ENCODE peak calls at places on chromosomes 7 and 10, in eight cellular contexts. One of them, this sample, is unnamed.

GRCh38 chr7:33089142-33089541 is 20.1 kb downstream of the RP9 start:
- DNase-seq in IMR-90: no peak
- DNase-seq in cardiac muscle cell: no peak
- DNase-seq in GM23338: no peak
- DNase-seq in CD8-positive, alpha-beta T cell: no peak
- DNase-seq in pancreas: no peak
- DNase-seq in endothelial cell of umbilical vein: no peak
- DNase-seq in HCT116: no peak
- DNase-seq in this sample: no peak

GRCh38 chr7:84981038-84981601 is 205.7 kb downstream of the SEMA3D start:
- DNase-seq in IMR-90: no peak
- DNase-seq in cardiac muscle cell: peak; percentile 3
- DNase-seq in GM23338: no peak
- DNase-seq in CD8-positive, alpha-beta T cell: no peak
- DNase-seq in pancreas: no peak
- DNase-seq in endothelial cell of umbilical vein: no peak
- DNase-seq in HCT116: no peak
- DNase-seq in this sample: peak; percentile 3

GRCh38 chr7:141704112-141704511 is 2.1 kb upstream of the DENND11 start:
- DNase-seq in IMR-90: no peak
- DNase-seq in cardiac muscle cell: no peak
- DNase-seq in GM23338: no peak
- DNase-seq in CD8-positive, alpha-beta T cell: no peak
- DNase-seq in pancreas: no peak
- DNase-seq in endothelial cell of umbilical vein: no peak
- DNase-seq in HCT116: no peak
- DNase-seq in this sample: no peak

GRCh38 chr7:155867734-155868400 is 55.6 kb upstream of the SHH start:
- DNase-seq in IMR-90: no peak
- DNase-seq in cardiac muscle cell: no peak
- DNase-seq in GM23338: no peak
- DNase-seq in CD8-positive, alpha-beta T cell: no peak
- DNase-seq in pancreas: no peak
- DNase-seq in endothelial cell of umbilical vein: no peak
- DNase-seq in HCT116: no peak
- DNase-seq in this sample: no peak

GRCh38 chr10:17673517-17674051 is 29.6 kb downstream of the STAM start:
- DNase-seq in IMR-90: peak; percentile 95
- DNase-seq in cardiac muscle cell: peak; percentile 80
- DNase-seq in GM23338: peak; percentile 85
- DNase-seq in CD8-positive, alpha-beta T cell: no peak
- DNase-seq in pancreas: no peak
- DNase-seq in endothelial cell of umbilical vein: no peak
- DNase-seq in HCT116: peak; percentile 73
- DNase-seq in this sample: peak; percentile 87

GRCh38 chr10:96585726-96586418 is 940 bp downstream of the TM9SF3 start:
- DNase-seq in IMR-90: peak; percentile 7
- DNase-seq in cardiac muscle cell: peak; percentile 14
- DNase-seq in GM23338: peak; percentile 18
- DNase-seq in CD8-positive, alpha-beta T cell: no peak
- DNase-seq in pancreas: no peak
- DNase-seq in endothelial cell of umbilical vein: peak; percentile 41
- DNase-seq in HCT116: no peak
- DNase-seq in this sample: peak; percentile 14

GRCh38 chr10:80204193-80204714 is 1.1 kb downstream of the ANXA11 start:
- DNase-seq in IMR-90: no peak
- DNase-seq in cardiac muscle cell: no peak
- DNase-seq in GM23338: peak; percentile 74
- DNase-seq in CD8-positive, alpha-beta T cell: no peak
- DNase-seq in pancreas: no peak
- DNase-seq in endothelial cell of umbilical vein: no peak
- DNase-seq in HCT116: no peak
- DNase-seq in this sample: peak; percentile 60

GRCh38 chr7:50697686-50698085 is 85.0 kb downstream of the GRB10 start:
- DNase-seq in IMR-90: no peak
- DNase-seq in cardiac muscle cell: no peak
- DNase-seq in GM23338: no peak
- DNase-seq in CD8-positive, alpha-beta T cell: no peak
- DNase-seq in pancreas: no peak
- DNase-seq in endothelial cell of umbilical vein: no peak
- DNase-seq in HCT116: no peak
- DNase-seq in this sample: no peak

GRCh38 chr7:135208417-135208793 is 2.9 kb downstream of the WDR91 start:
- DNase-seq in IMR-90: no peak
- DNase-seq in cardiac muscle cell: no peak
- DNase-seq in GM23338: no peak
- DNase-seq in CD8-positive, alpha-beta T cell: no peak
- DNase-seq in pancreas: no peak
- DNase-seq in endothelial cell of umbilical vein: no peak
- DNase-seq in HCT116: no peak
- DNase-seq in this sample: no peak

GRCh38 chr10:3990307-3990706 is 205.3 kb upstream of the KLF6 start:
- DNase-seq in IMR-90: no peak
- DNase-seq in cardiac muscle cell: no peak
- DNase-seq in GM23338: no peak
- DNase-seq in CD8-positive, alpha-beta T cell: no peak
- DNase-seq in pancreas: no peak
- DNase-seq in endothelial cell of umbilical vein: no peak
- DNase-seq in HCT116: no peak
- DNase-seq in this sample: no peak

GRCh38 chr10:49679480-49679893 is at the start of gene C10orf53:
- DNase-seq in IMR-90: peak; percentile 16
- DNase-seq in cardiac muscle cell: peak; percentile 85
- DNase-seq in GM23338: peak; percentile 90
- DNase-seq in CD8-positive, alpha-beta T cell: no peak
- DNase-seq in pancreas: no peak
- DNase-seq in endothelial cell of umbilical vein: peak; percentile 32
- DNase-seq in HCT116: no peak
- DNase-seq in this sample: peak; percentile 43

GRCh38 chr7:150875791-150876190 is 23.5 kb downstream of the AOC1 start:
- DNase-seq in IMR-90: no peak
- DNase-seq in cardiac muscle cell: no peak
- DNase-seq in GM23338: no peak
- DNase-seq in CD8-positive, alpha-beta T cell: no peak
- DNase-seq in pancreas: no peak
- DNase-seq in endothelial cell of umbilical vein: no peak
- DNase-seq in HCT116: peak; percentile 16
- DNase-seq in this sample: peak; percentile 8

GRCh38 chr10:76786673-76787072 is 850.9 kb downstream of the KCNMA1 start:
- DNase-seq in IMR-90: no peak
- DNase-seq in cardiac muscle cell: no peak
- DNase-seq in GM23338: no peak
- DNase-seq in CD8-positive, alpha-beta T cell: no peak
- DNase-seq in pancreas: no peak
- DNase-seq in endothelial cell of umbilical vein: no peak
- DNase-seq in HCT116: no peak
- DNase-seq in this sample: no peak

GRCh38 chr7:88005191-88005590 is 71.1 kb downstream of the ADAM22 start:
- DNase-seq in IMR-90: no peak
- DNase-seq in cardiac muscle cell: no peak
- DNase-seq in GM23338: no peak
- DNase-seq in CD8-positive, alpha-beta T cell: no peak
- DNase-seq in pancreas: no peak
- DNase-seq in endothelial cell of umbilical vein: no peak
- DNase-seq in HCT116: no peak
- DNase-seq in this sample: no peak

GRCh38 chr7:109479388-109479787 is 909.7 kb downstream of the DNAJB9 start:
- DNase-seq in IMR-90: no peak
- DNase-seq in cardiac muscle cell: no peak
- DNase-seq in GM23338: no peak
- DNase-seq in CD8-positive, alpha-beta T cell: no peak
- DNase-seq in pancreas: no peak
- DNase-seq in endothelial cell of umbilical vein: no peak
- DNase-seq in HCT116: no peak
- DNase-seq in this sample: peak; percentile 14

GRCh38 chr10:93947524-93947923 is 46.2 kb upstream of the PLCE1 start:
- DNase-seq in IMR-90: peak; percentile 15
- DNase-seq in cardiac muscle cell: peak; percentile 44
- DNase-seq in GM23338: no peak
- DNase-seq in CD8-positive, alpha-beta T cell: no peak
- DNase-seq in pancreas: no peak
- DNase-seq in endothelial cell of umbilical vein: no peak
- DNase-seq in HCT116: no peak
- DNase-seq in this sample: no peak

GRCh38 chr10:88557246-88557645 is 25.9 kb downstream of the RNLS start:
- DNase-seq in IMR-90: peak; percentile 45
- DNase-seq in cardiac muscle cell: no peak
- DNase-seq in GM23338: no peak
- DNase-seq in CD8-positive, alpha-beta T cell: no peak
- DNase-seq in pancreas: no peak
- DNase-seq in endothelial cell of umbilical vein: no peak
- DNase-seq in HCT116: no peak
- DNase-seq in this sample: no peak

GRCh38 chr10:91745086-91745831 is 53.0 kb upstream of the TNKS2 start:
- DNase-seq in IMR-90: no peak
- DNase-seq in cardiac muscle cell: peak; percentile 48
- DNase-seq in GM23338: peak; percentile 96
- DNase-seq in CD8-positive, alpha-beta T cell: no peak
- DNase-seq in pancreas: no peak
- DNase-seq in endothelial cell of umbilical vein: no peak
- DNase-seq in HCT116: peak; percentile 67
- DNase-seq in this sample: peak; percentile 45

GRCh38 chr7:73577627-73578341 is 595 bp downstream of the TBL2 start:
- DNase-seq in IMR-90: no peak
- DNase-seq in cardiac muscle cell: peak; percentile 28
- DNase-seq in GM23338: peak; percentile 37
- DNase-seq in CD8-positive, alpha-beta T cell: no peak
- DNase-seq in pancreas: peak; percentile 53
- DNase-seq in endothelial cell of umbilical vein: peak; percentile 59
- DNase-seq in HCT116: no peak
- DNase-seq in this sample: no peak

GRCh38 chr10:7153750-7154149 is 257.1 kb downstream of the SFMBT2 start:
- DNase-seq in IMR-90: peak; percentile 13
- DNase-seq in cardiac muscle cell: peak; percentile 19
- DNase-seq in GM23338: no peak
- DNase-seq in CD8-positive, alpha-beta T cell: no peak
- DNase-seq in pancreas: no peak
- DNase-seq in endothelial cell of umbilical vein: no peak
- DNase-seq in HCT116: no peak
- DNase-seq in this sample: peak; percentile 15

DNA sequence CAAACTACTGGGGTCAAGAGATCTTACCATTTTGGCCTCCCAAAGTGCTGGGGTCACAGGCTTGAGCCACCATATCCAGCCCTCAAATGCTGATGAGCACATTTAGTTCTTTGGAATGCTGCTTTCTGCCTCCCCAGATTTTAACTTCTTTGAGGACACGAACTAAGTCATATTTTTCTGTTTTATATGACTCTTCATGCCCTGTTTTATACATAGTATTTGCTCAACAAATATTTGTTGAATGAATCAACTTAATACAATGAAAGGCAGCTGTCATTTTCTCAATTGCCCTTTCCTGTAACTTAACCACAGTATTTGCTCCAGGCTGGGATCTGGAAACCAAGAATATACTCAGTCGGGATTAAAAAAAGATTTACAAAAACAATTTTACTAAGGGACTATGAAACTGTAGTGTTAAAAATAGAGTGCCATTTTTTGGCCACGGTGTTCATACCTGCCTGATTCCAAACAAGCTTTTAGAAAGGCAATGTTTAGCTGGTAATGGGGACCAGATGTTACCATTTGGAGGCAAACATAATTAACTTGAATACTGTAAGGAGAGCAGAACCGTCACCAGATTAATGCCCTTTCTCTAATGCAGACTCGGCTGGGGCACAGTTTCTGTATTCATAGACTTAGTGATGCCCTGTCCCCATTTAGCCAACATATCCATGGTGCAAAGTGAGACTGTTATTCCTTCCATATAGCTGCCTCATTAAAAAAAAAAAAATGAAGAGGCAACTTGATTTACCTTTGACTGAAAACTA is 117.6 kb downstream of the NRP1 start:
- DNase-seq in IMR-90: no peak
- DNase-seq in cardiac muscle cell: no peak
- DNase-seq in GM23338: no peak
- DNase-seq in CD8-positive, alpha-beta T cell: no peak
- DNase-seq in pancreas: no peak
- DNase-seq in endothelial cell of umbilical vein: peak; percentile 60
- DNase-seq in HCT116: no peak
- DNase-seq in this sample: peak; percentile 88
- H3K36me3 ChIP-seq in IMR-90: peaks cover 19% of the 10 kb centered on the region
- H3K36me3 ChIP-seq in cardiac muscle cell: peaks cover 92% of the 10 kb centered on the region
- H3K36me3 ChIP-seq in GM23338: no peaks in the 10 kb centered on the region
- H3K36me3 ChIP-seq in CD8-positive, alpha-beta T cell: no peaks in the 10 kb centered on the region
- H3K36me3 ChIP-seq in pancreas: no peaks in the 10 kb centered on the region
- H3K36me3 ChIP-seq in endothelial cell of umbilical vein: peaks cover 51% of the 10 kb centered on the region
- H3K36me3 ChIP-seq in HCT116: no peaks in the 10 kb centered on the region
- H3K36me3 ChIP-seq in this sample: peaks cover 9% of the 10 kb centered on the region

DNA sequence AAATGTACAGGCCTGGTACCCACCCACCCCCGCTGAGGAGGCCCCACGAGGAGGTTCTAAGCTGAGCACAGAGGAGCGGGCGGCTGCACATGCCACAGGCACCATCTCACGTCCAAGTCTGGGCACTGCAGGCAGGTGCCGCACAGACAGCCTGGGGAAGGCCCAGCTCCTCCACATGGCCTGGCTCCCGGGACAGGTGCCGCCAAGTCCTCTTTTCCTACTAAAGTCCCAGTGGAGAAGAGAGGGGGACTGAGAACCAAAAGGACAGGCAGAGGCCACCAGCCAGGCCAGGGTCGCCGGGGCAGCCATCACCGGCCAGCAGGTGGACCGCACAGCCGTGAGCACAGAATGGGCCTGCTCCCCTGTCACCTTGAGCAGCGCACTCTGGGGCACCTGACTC is 91.1 kb downstream of the MAD1L1 start:
- DNase-seq in IMR-90: no peak
- DNase-seq in cardiac muscle cell: no peak
- DNase-seq in GM23338: no peak
- DNase-seq in CD8-positive, alpha-beta T cell: no peak
- DNase-seq in pancreas: peak; percentile 58
- DNase-seq in endothelial cell of umbilical vein: no peak
- DNase-seq in HCT116: no peak
- DNase-seq in this sample: no peak
- TF ChIP-seq CTCF in IMR-90: no peak
- TF ChIP-seq CTCF in cardiac muscle cell: no peak
- TF ChIP-seq CTCF in GM23338: no peak
- TF ChIP-seq CTCF in CD8-positive, alpha-beta T cell: no peak
- TF ChIP-seq CTCF in pancreas: no peak
- TF ChIP-seq CTCF in endothelial cell of umbilical vein: no peak
- TF ChIP-seq CTCF in HCT116: no peak
- TF ChIP-seq CTCF in this sample: peak; percentile 1

GRCh38 chr10:5760462-5760861 is 52.8 kb downstream of the GDI2 start:
- DNase-seq in IMR-90: no peak
- DNase-seq in cardiac muscle cell: peak; percentile 15
- DNase-seq in GM23338: no peak
- DNase-seq in CD8-positive, alpha-beta T cell: no peak
- DNase-seq in pancreas: no peak
- DNase-seq in endothelial cell of umbilical vein: no peak
- DNase-seq in HCT116: no peak
- DNase-seq in this sample: no peak
- H3K36me3 ChIP-seq in IMR-90: peaks cover 47% of the 10 kb centered on the region
- H3K36me3 ChIP-seq in cardiac muscle cell: peaks cover 68% of the 10 kb centered on the region
- H3K36me3 ChIP-seq in GM23338: peaks cover 55% of the 10 kb centered on the region
- H3K36me3 ChIP-seq in CD8-positive, alpha-beta T cell: peaks cover 54% of the 10 kb centered on the region
- H3K36me3 ChIP-seq in pancreas: no peaks in the 10 kb centered on the region
- H3K36me3 ChIP-seq in endothelial cell of umbilical vein: peaks cover 54% of the 10 kb centered on the region
- H3K36me3 ChIP-seq in HCT116: peaks cover 64% of the 10 kb centered on the region
- H3K36me3 ChIP-seq in this sample: peaks cover 17% of the 10 kb centered on the region

DNA sequence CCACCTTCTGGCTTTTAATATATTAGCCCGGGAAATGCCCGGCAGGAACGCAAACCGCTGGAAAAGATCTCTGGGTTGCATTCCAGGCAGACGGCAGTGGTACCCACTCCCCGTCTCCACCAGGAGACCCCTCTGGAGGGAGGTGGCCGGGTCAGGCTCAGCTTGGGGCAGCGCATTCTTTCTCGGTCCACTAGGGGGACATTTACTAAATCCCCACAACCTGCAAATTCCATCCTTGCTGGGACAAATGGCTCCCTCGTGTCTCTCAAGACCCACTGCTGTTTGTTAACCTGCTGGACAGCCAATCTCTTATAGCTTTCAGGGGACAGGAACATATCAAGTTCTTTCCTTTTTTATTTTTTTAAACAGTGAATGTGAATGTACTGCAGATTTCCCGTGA is 45.8 kb upstream of the CARD11 start:
- DNase-seq in IMR-90: peak; percentile 6
- DNase-seq in cardiac muscle cell: peak; percentile 15
- DNase-seq in GM23338: peak; percentile 89
- DNase-seq in CD8-positive, alpha-beta T cell: no peak
- DNase-seq in pancreas: no peak
- DNase-seq in endothelial cell of umbilical vein: peak; percentile 3
- DNase-seq in HCT116: no peak
- DNase-seq in this sample: no peak
- TF ChIP-seq CTCF in IMR-90: no peak
- TF ChIP-seq CTCF in cardiac muscle cell: peak; percentile 51
- TF ChIP-seq CTCF in GM23338: peak; percentile 75
- TF ChIP-seq CTCF in CD8-positive, alpha-beta T cell: peak; percentile 60
- TF ChIP-seq CTCF in pancreas: peak; percentile 45
- TF ChIP-seq CTCF in endothelial cell of umbilical vein: peak; percentile 47
- TF ChIP-seq CTCF in HCT116: peak; percentile 68
- TF ChIP-seq CTCF in this sample: peak; percentile 35

This sample was measured in bronchial epithelial cell.